ENCODE peak calls at places on chromosomes 4 and X, in six cellular contexts. I, L, K, S, H and F are unnamed samples.

GRCh38 chr4:7430368-7430964 is 4.3 kb downstream of the PSAPL1 start:
- DNase-seq in S (no peak), H (no peak), I (no peak), K (no peak), L (peak), F (peak)

GRCh38 chrX:8955521-8955920 is 78.4 kb downstream of the FAM9B start:
- DNase-seq in I (no peak), K (no peak), S (no peak), L (no peak), H (no peak), F (no peak)

GRCh38 chrX:39308126-39308525 is 506.9 kb downstream of the MID1IP1 start:
- DNase-seq in H (no peak), K (no peak), L (no peak), S (no peak), I (peak), F (no peak)

GRCh38 chr4:15139599-15139998 is 137.3 kb downstream of the CPEB2 start:
- DNase-seq in K (no peak), L (no peak), S (no peak), H (no peak), I (no peak), F (no peak)

GRCh38 chrX:125544856-125545255 is 225.2 kb downstream of the TEX13C start:
- DNase-seq in H (no peak), K (no peak), I (no peak), S (no peak), L (no peak), F (no peak)

GRCh38 chr4:156173481-156173880 is 219.8 kb upstream of the CTSO start:
- DNase-seq in L (no peak), I (no peak), K (no peak), S (no peak), H (no peak), F (no peak)

GRCh38 chr4:149630079-149630478 is 185.6 kb downstream of the IQCM start:
- DNase-seq in L (no peak), K (no peak), H (no peak), S (no peak), I (no peak), F (no peak)

GRCh38 chr4:55549888-55550287 is 3.2 kb upstream of the CLOCK start:
- DNase-seq in K (peak), H (peak), S (no peak), L (no peak), I (peak), F (no peak)

GRCh38 chrX:111098874-111099273 is 2.9 kb downstream of the PAK3 start:
- DNase-seq in I (peak), H (no peak), K (no peak), S (no peak), L (peak), F (no peak)

GRCh38 chr4:68152411-68152810 is 22.7 kb upstream of the TMPRSS11F start:
- DNase-seq in L (no peak), S (no peak), H (no peak), K (no peak), I (no peak), F (no peak)

GRCh38 chr4:135244605-135245146 is 1043.1 kb upstream of the PABPC4L start:
- DNase-seq in S (no peak), H (peak), K (no peak), I (peak), L (no peak), F (no peak)

GRCh38 chr4:122762520-122762919 is 30.0 kb downstream of the BBS12 start:
- DNase-seq in K (no peak), I (no peak), L (no peak), H (no peak), S (no peak), F (no peak)

GRCh38 chr4:37453361-37454262 is 209.1 kb downstream of the NWD2 start:
- DNase-seq in I (peak), L (peak), K (no peak), S (no peak), H (no peak), F (peak)

GRCh38 chrX:33379839-33380238 is 168.5 kb upstream of the DMD start:
- DNase-seq in I (no peak), L (no peak), S (no peak), K (no peak), H (no peak), F (no peak)

GRCh38 chr4:146957252-146957651 is 11.6 kb upstream of the TTC29 start:
- DNase-seq in S (peak), K (no peak), I (peak), L (no peak), H (peak), F (no peak)

GRCh38 chrX:7205037-7205577 is 57.2 kb upstream of the PUDP start:
- DNase-seq in I (no peak), L (no peak), S (no peak), H (no peak), K (no peak), F (no peak)

GRCh38 chr4:122576261-122577188 is 44.3 kb downstream of the IL21 start:
- DNase-seq in K (no peak), S (peak), I (peak), H (no peak), L (peak), F (no peak)

GRCh38 chr4:140151700-140152014 is 2.3 kb downstream of the MAML3 start:
- DNase-seq in K (no peak), H (no peak), I (peak), L (peak), S (no peak), F (peak)

GRCh38 chr4:89254847-89255246 is 52.8 kb downstream of the GPRIN3 start:
- DNase-seq in L (peak), K (no peak), I (peak), H (no peak), S (no peak), F (no peak)

GRCh38 chrX:140510895-140511295 is 6.0 kb upstream of the SOX3 start:
- DNase-seq in I (no peak), H (no peak), S (no peak), K (no peak), L (no peak), F (no peak)

GRCh38 chr4:77636902-77637301 is 31.3 kb downstream of the CXCL13 start:
- DNase-seq in K (peak), L (no peak), S (no peak), I (peak), H (peak), F (no peak)

GRCh38 chr4:152594981-152595916 is 59.4 kb upstream of the FBXW7 start:
- DNase-seq in S (no peak), I (no peak), L (no peak), K (no peak), H (no peak), F (no peak)

DNA sequence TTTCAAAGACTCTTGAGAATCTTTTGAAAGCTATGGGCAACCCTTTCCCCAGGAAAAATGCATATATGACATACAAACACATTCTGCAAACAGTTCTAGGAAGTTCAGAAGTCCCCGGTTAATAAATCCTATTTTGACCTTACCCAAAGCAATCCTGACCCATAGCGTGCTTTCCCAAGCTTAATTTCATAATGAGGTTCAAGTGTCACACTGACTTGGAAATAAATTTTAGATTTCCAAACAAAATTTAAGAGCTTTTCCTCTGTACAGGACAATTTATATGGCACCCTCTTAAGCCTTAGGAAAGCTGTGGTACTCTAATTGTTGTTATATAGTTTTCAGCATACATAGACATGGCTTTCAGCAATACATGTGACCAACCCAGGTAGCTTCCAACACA is 11.3 kb downstream of the MID2 start:
- DNase-seq in K (no peak), I (no peak), H (no peak), S (no peak), L (no peak), F (no peak)
- TF ChIP-seq CTCF in K (no peak), I (no peak), H (no peak), S (no peak), L (no peak), F (no peak)

DNA sequence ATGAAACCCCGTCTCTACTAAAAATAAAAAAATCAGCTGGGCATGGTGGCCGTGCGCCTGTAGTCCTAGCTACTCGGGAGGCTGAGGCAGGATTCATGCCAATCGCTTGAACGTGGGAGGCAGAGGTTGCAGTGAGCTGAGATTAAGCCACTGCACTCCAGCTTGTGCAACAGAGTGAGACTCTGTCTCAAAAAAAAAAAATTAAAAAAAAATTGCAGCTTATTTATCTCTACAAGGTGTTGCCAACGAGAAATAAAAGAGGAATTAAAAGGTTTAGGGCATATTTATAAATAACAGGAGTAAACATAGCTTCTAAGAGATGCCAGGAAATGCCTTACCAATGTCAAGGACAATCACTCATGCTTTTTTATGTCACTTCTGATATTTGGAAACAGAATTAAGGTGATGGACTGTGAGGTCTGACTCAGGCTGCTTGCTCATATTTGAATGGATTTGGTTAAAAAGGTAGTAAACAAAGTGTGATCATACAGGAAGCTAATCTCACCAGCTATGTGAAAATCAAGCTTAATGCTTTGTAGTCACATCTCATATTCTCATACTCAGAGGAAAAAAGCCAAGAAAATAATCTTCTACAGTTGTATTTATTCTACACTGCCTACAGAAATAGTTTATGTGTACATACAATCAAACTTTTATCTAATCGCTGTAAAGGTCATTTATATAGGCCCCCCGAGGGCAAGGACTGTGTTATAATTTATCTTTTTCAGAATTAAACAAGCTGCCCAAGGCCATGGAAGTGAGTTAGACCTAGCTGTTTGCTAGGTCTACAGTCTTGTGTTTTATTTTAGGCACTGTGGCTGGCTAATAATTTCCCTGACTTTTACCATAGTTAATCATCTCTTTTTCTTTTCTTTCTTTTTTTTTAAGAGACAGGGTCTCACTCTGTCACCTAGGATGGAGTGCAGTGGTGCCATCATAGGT is 61.1 kb upstream of the RBMX start:
- DNase-seq in K (no peak), H (no peak), S (no peak), L (no peak), I (no peak), F (no peak)
- TF ChIP-seq CTCF in K (no peak), H (no peak), S (no peak), L (no peak), I (no peak), F (no peak)

GRCh38 chrX:41858161-41858775 is 65.1 kb downstream of the CASK start:
- DNase-seq in K (no peak), H (no peak), L (peak), S (no peak), I (no peak), F (no peak)
- TF ChIP-seq CTCF in K (no peak), H (no peak), L (no peak), S (no peak), I (no peak), F (no peak)

GRCh38 chr4:41215155-41215554 is 813 bp upstream of the APBB2 start:
- DNase-seq in I (no peak), L (no peak), S (no peak), K (no peak), H (no peak), F (no peak)

GRCh38 chr4:41214158-41215146 is at the start of gene APBB2:
- DNase-seq in S (peak), K (peak), L (peak), I (peak), H (no peak), F (peak)

GRCh38 chr4:41209901-41210300 is 4.4 kb downstream of the APBB2 start:
- DNase-seq in L (no peak), H (no peak), S (no peak), K (no peak), I (no peak), F (no peak)

GRCh38 chr4:41213563-41214157 is 682 bp downstream of the APBB2 start:
- DNase-seq in S (no peak), H (no peak), I (no peak), L (no peak), K (no peak), F (peak)

DNA sequence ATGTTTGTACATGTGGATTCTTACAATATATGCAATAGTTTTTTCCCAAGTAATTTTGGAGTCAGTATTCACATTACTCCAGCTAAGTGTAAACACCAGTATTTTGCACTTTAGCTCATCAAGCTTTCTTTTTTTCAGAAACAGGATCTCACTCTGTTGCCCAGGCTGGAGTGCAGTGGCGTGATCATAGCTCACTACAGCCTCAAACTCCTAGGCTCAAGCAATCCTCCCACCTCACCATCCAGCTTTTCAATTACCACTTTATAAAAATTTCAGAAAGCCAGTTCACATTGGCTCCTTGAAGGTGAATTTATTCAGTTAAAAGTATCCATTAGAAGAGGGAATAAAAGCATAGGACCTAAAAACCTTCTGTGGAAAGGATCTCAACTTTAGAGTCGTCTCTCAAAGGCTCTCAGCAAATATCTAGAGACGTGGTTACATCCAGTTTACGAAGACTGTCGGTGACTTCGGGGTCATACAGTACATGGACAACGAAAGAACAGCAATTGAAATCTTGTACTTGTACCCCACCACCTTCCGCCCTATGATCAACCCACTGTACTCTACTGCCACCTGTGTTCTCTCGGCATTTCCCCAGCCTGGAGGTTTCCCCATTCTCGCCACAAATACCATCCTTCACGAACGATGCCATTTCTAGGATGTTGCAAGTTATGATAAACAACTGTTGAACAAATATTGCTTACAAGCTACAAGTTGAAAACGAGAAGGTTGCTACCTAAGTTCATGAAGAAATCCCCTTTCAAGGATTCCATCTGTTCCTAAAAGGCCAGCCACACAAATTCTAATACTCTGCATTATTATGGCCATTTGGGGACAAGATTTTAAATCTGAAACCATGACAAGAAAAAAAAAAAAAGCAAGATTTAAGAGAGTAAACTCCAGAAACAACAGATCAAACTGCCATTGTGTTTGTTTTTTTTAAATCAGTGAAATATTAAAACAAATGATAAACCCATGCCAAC is 1.8 kb downstream of the APBB2 start:
- DNase-seq in H (no peak), S (no peak), K (no peak), I (peak), L (peak), F (no peak)
- TF ChIP-seq CTCF in H (peak), S (peak), K (peak), I (peak), L (peak), F (peak)

GRCh38 chrX:91066104-91066503 is 368.5 kb upstream of the PABPC5 start:
- DNase-seq in H (no peak), S (no peak), K (no peak), I (no peak), L (no peak), F (no peak)
- TF ChIP-seq CTCF in H (no peak), S (no peak), K (no peak), I (no peak), L (no peak), F (no peak)

DNA sequence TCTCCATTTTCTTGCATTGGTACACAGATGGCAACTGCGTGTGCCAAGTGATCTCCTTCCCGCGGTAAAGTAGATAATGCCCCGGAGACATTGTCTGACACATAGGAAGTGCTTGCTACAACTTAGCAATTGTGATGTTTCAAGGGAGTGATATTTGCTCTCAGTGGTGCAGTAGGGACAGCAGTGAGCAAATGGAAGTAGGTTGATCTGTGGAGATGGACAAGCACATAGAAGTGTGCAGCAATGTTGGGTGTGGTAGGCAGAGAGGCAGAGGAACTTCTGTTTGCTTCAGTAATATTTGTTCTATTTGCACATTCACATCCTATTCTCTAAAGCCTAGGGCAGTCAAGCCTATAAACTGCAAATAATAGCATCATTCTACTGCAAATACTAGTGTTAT is 846.7 kb upstream of the PRKX start:
- DNase-seq in H (no peak), L (no peak), K (no peak), I (no peak), S (no peak), F (no peak)
- TF ChIP-seq CTCF in H (no peak), L (no peak), K (no peak), I (no peak), S (no peak), F (no peak)

DNA sequence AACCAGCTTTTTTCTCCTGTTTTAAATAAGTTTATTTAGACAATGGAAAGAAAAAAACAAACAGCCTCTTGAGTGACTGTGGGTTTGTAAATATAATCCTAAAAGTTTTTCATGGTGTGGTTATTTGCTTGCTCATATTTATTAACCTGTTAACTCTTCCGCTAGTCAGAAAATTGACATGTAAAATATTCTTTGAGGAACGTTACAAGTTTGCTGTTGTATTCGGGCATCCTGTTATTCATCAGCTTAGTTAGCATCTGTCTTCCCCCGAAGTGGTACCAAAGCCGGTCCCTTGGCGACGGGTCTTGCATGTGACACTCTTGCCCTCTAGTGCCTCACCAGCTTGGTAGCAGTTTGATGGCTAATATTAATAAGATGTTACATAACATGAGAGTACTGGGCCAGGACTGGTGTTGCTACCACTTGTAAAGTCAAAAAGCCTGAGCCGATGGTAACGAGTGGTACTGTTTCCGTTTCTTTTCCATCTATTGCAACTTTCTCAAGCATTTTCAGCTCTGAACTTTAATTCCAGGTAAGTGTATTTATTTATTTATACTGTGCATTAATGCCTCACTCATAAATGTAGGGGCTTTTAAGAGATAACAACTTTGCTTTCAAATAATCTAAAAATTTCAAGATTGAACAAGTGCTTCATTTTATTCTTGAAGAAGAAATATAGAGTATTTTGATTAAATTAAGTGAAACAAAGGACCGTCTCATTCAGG is at the start of gene NDST3:
- DNase-seq in L (peak), K (no peak), H (no peak), S (no peak), I (peak), F (peak)
- TF ChIP-seq CTCF in L (peak), K (peak), H (peak), S (peak), I (peak), F (peak)

DNA sequence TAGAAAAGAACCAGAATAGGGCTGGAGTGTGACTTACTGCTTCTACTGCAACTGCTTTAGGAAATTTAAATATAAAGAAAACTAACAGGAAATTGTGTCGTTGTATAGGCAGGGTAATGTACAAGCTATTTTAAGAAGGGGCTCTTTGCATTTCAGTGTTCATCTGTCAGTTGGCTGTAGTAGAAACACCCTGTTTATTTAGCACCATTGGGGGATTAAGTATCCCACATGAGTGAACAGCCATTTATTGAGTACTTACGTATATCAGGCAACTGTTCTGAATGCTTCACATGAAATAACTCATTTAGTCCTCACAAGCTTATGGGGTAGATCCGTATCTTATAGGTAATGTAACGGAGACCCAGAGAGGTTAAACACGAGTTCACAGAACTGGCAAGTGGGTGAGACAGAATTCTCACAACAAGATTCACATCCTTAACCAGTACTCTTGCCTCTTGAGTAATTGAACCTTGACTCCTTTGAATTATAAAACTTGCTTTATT is 23.9 kb downstream of the STIM2 start:
- DNase-seq in L (peak), S (no peak), K (no peak), I (no peak), H (no peak), F (no peak)
- TF ChIP-seq CTCF in L (no peak), S (no peak), K (no peak), I (no peak), H (no peak), F (no peak)

GRCh38 chrX:1244164-1245076 is 24.2 kb upstream of the CSF2RA start:
- DNase-seq in I (no peak), L (peak), H (no peak), S (no peak), K (no peak), F (no peak)
- TF ChIP-seq CTCF in I (no peak), L (no peak), H (peak), S (no peak), K (no peak), F (no peak)